ENCODE peak calls at places on chromosomes 13 and 19, in ten cellular contexts. I is stimulated activated CD8-positive, alpha-beta memory T cell treated with anti-CD3 and anti-CD28 coated beads, Interleukin-7, amount 100 ng/mL, for 1 hour; E is stimulated activated CD4-positive, alpha-beta T cell treated with anti-CD3 and anti-CD28 coated beads, Interleukin-1b, Interleukin-23, amount 100 ng/mL, for 1 hour; A is T-helper 1 cell; N is cerebellum; R is adipocyte; T is NCI-H226; F is NCI-H460; V is Peyer's patch; U is NCI-H1436 treated with DMSO at 0.1 percent for 48 hours. Y is an unnamed sample.

GRCh38 chr13:110657196-110657595 is 41.9 kb downstream of the NAXD start:
- DNase-seq in I (no peak), E (no peak), A (no peak), N (no peak), R (no peak), T (no peak), F (no peak), V (no peak), U (no peak), Y (no peak)

GRCh38 chr13:51255556-51255955 is 33.4 kb downstream of the FAM124A start:
- DNase-seq in I (no peak), E (no peak), A (no peak), N (no peak), R (no peak), T (no peak), F (no peak), V (no peak), U (no peak), Y (no peak)

GRCh38 chr19:51144482-51145045 is 2.5 kb downstream of the SIGLEC7 start:
- DNase-seq in I (no peak), E (no peak), A (no peak), N (no peak), R (no peak), T (no peak), F (no peak), V (no peak), U (no peak), Y (no peak)

GRCh38 chr13:93535256-93535655 is 308.6 kb downstream of the GPC6 start:
- DNase-seq in I (no peak), E (no peak), A (no peak), N (no peak), R (peak), T (peak), F (no peak), V (no peak), U (no peak), Y (no peak)

GRCh38 chr19:39502640-39503417 is 4.1 kb downstream of the DLL3 start:
- DNase-seq in I (peak), E (peak), A (peak), N (peak), R (peak), T (peak), F (peak), V (peak), U (no peak), Y (peak)

GRCh38 chr13:99800951-99801350 is 170.6 kb downstream of the ZIC5 start:
- DNase-seq in I (no peak), E (no peak), A (no peak), N (no peak), R (no peak), T (no peak), F (no peak), V (no peak), U (no peak), Y (no peak)

GRCh38 chr19:33821871-33822270 is 25.2 kb downstream of the KCTD15 start:
- DNase-seq in I (no peak), E (no peak), A (no peak), N (no peak), R (no peak), T (peak), F (no peak), V (no peak), U (no peak), Y (no peak)

GRCh38 chr19:48341006-48341405 is 15.7 kb downstream of the EMP3 start:
- DNase-seq in I (no peak), E (no peak), A (no peak), N (no peak), R (no peak), T (peak), F (no peak), V (no peak), U (no peak), Y (no peak)

GRCh38 chr13:46721054-46721453 is 75.9 kb downstream of the ESD start:
- DNase-seq in I (no peak), E (no peak), A (peak), N (peak), R (peak), T (no peak), F (peak), V (peak), U (no peak), Y (no peak)

GRCh38 chr13:50484472-50485113 is 358.9 kb downstream of the DLEU7 start:
- DNase-seq in I (no peak), E (no peak), A (no peak), N (no peak), R (no peak), T (no peak), F (no peak), V (no peak), U (no peak), Y (no peak)

GRCh38 chr13:21001471-21001870 is 59.9 kb downstream of the LATS2 start:
- DNase-seq in I (no peak), E (no peak), A (no peak), N (no peak), R (no peak), T (no peak), F (no peak), V (no peak), U (no peak), Y (no peak)

GRCh38 chr19:18385675-18386542 is at the start of gene GDF15:
- DNase-seq in I (no peak), E (no peak), A (no peak), N (no peak), R (peak), T (peak), F (peak), V (peak), U (no peak), Y (peak)

GRCh38 chr19:5844456-5845433 is 5.2 kb upstream of the FUT6 start:
- DNase-seq in I (no peak), E (no peak), A (no peak), N (no peak), R (no peak), T (no peak), F (no peak), V (no peak), U (no peak), Y (no peak)

GRCh38 chr13:68254151-68254550 is 1024.0 kb upstream of the PCDH9 start:
- DNase-seq in I (no peak), E (no peak), A (no peak), N (no peak), R (no peak), T (no peak), F (no peak), V (no peak), U (no peak), Y (no peak)

GRCh38 chr13:63636231-63636993 is 2220.8 kb upstream of the PCDH20 start:
- DNase-seq in I (no peak), E (no peak), A (no peak), N (no peak), R (no peak), T (peak), F (peak), V (no peak), U (peak), Y (no peak)